ENCODE peak calls at places on chromosomes 13 and 19, in seven cellular contexts. W, U, V, X, O, A and B are unnamed samples. For H3K36me3 and H3K4me1, the result is how much of the 10 kb centered on the place peaks cover.

GRCh38 chr19:56837892-56838679 is 2.4 kb downstream of the PEG3 start:
- DNase-seq in W (no peak), U (peak), V (peak), X (peak), O (no peak), A (no peak), B (no peak)

GRCh38 chr19:38134538-38135149 is 89.4 kb downstream of the DPF1 start:
- DNase-seq in W (no peak), U (no peak), V (no peak), X (peak), O (no peak), A (peak), B (no peak)

GRCh38 chr13:113959198-113959597 is 14.7 kb downstream of the C13orf46 start:
- DNase-seq in W (no peak), U (no peak), V (no peak), X (no peak), O (no peak), A (no peak), B (no peak)

GRCh38 chr13:112904436-112904960 is 64.5 kb upstream of the MCF2L start:
- DNase-seq in W (no peak), U (no peak), V (no peak), X (no peak), O (no peak), A (no peak), B (no peak)

GRCh38 chr19:39679056-39679790 is 23.5 kb downstream of the LGALS16 start:
- DNase-seq in W (no peak), U (no peak), V (no peak), X (no peak), O (no peak), A (no peak), B (no peak)

GRCh38 chr19:18503971-18504885 is 17.6 kb downstream of the ELL start:
- DNase-seq in W (no peak), U (no peak), V (no peak), X (peak), O (no peak), A (no peak), B (no peak)

GRCh38 chr19:33524024-33524664 is 2.6 kb upstream of the PEPD start:
- DNase-seq in W (no peak), U (no peak), V (peak), X (peak), O (no peak), A (no peak), B (no peak)

GRCh38 chr13:39811051-39811450 is 155.6 kb downstream of the COG6 start:
- DNase-seq in W (no peak), U (no peak), V (no peak), X (no peak), O (no peak), A (no peak), B (no peak)

GRCh38 chr13:52809310-52809769 is 39.1 kb downstream of the PCDH8 start:
- DNase-seq in W (no peak), U (no peak), V (no peak), X (peak), O (no peak), A (peak), B (no peak)

GRCh38 chr19:51798127-51798526 is 3.2 kb downstream of the FPR3 start:
- DNase-seq in W (no peak), U (no peak), V (no peak), X (no peak), O (no peak), A (no peak), B (no peak)

GRCh38 chr19:51798958-51799310 is 4.0 kb downstream of the FPR3 start:
- DNase-seq in W (no peak), U (no peak), V (no peak), X (peak), O (no peak), A (no peak), B (no peak)

GRCh38 chr19:51799998-51800848 is 5.3 kb downstream of the FPR3 start:
- DNase-seq in W (no peak), U (peak), V (peak), X (no peak), O (no peak), A (no peak), B (no peak)

GRCh38 chr19:51800849-51801244 is 5.9 kb downstream of the FPR3 start:
- DNase-seq in W (no peak), U (peak), V (no peak), X (no peak), O (no peak), A (no peak), B (no peak)

DNA sequence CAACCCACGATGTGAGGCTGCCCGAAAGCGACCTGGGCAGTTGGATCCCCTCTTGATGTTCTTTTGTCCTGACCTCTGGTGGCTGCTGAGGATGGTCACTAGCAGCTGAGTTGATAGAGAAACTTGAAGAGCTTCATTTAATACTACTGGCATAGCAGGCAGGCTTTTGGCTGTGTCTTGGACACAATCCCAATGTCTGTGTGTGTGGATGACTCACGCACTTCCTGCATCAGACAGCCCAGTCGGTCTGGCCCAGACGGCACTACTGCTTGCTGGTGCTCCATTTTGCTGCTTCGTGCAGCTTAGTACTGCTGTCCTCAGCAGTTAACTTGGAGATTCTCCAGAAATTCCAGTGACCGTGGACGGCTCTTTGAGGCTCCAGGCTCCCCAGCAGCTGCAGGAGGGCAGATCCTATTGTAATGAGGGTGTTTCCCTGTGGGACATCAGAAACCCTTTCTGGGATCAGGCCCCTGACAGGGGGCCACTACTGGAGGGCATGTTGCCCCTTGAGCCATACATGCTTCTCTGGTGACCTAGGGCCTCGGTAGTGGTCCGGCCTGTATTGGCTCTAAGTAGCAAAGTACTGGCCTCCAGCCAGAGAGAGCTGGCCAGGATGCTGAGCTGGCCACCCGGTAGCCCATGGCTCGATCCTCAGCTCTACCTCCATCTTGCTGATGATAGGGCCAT is 4.5 kb downstream of the FPR3 start:
- DNase-seq in W (no peak), U (peak), V (peak), X (peak), O (no peak), A (peak), B (peak)
- TF ChIP-seq POLR2A in W (no peak), U (no peak), V (no peak), X (no peak), O (peak), A (no peak), B (no peak)

DNA sequence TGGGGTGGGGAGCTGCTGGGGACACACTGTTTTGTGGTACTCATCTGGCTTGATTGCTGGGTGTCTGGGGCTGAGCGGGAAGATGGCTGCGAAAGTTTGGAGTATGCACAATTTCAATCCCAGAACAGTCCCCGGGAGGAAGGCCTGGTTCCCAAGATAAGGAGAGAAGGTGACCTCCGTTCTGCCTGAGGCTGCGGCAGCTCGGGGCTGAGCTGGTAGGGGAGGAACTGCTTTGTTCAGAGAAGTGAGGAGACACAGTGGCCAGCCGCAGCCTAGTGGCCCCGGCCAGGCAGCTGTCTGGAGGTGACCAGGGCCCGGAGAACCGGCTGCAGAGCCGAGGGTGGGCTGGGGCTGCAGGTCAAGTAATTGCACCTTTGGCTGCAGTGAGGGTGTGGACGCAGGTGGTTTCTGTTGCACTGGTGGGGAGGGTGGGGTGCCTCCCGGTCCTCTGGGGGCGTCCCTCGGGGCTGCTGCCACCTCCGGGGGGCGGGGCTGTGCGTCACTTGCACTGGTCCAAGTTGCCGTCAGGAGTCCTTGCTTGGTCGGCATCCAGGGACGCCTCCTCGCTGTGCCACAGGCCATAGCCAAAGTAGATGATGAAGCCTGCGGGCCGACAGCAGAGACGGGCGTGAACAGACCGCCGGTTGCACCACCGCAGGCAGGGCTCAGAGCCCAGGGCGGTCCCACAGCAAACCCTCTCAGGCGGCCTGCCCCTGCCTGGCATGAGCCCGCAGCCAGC is 81.3 kb downstream of the SLC7A1 start:
- DNase-seq in W (no peak), U (no peak), V (no peak), X (no peak), O (no peak), A (no peak), B (no peak)
- H3K36me3 ChIP-seq in W (half or more), U (under half), V (under half), X (under half), O (under half), A (under half), B (under half)

GRCh38 chr19:14517446-14517839 is 754 bp downstream of the DNAJB1 start:
- DNase-seq in W (no peak), U (no peak), V (no peak), X (peak), O (no peak), A (no peak), B (no peak)
- H3K4me1 ChIP-seq in W (under half), U (under half), V (under half), X (half or more), O (under half), A (under half), B (under half)

DNA sequence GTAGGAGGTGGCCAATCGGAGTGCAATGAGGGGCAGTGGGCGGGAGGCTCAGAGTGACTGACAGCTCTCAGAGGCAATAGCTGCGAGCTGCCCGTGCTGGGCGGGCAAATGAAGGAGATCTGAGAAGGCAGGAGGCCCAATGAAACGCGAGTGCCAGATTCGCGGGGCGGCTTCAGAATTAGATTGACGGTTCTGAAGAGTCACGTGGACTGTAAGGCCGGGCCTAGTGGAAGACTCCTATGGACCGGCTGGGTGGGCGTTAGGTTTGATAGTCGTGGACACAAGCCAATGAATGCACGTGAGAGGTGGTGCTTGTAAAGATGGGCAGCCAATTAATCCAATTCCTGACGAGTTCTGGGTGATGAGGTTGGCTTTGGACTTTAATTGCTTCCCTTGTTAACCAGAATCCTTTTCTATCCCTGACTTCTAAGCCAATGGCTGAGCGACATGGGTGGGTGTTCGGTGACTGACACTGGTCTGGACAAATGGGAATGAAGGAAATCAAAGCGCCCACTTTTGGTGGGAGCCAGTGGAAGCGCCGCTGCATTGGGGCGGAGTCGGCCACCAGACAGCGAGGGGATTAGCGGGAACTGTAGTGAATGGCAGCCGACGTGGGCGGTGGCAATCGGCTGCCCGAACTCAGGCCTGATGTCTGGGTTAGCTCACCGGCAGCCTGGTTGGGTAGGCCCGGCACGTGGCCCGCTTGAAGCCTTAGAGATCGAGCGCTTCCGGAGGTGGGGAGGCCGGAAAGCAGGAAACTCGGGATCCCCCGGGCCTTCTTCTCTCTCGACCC is 524 bp upstream of the KHSRP start:
- DNase-seq in W (peak), U (peak), V (peak), X (peak), O (peak), A (peak), B (peak)
- TF ChIP-seq POLR2A in W (no peak), U (no peak), V (no peak), X (no peak), O (no peak), A (no peak), B (no peak)

GRCh38 chr13:20973886-20974285 is 71.3 kb upstream of the XPO4 start:
- DNase-seq in W (no peak), U (no peak), V (no peak), X (no peak), O (no peak), A (no peak), B (no peak)
- H3K36me3 ChIP-seq in W (half or more), U (under half), V (under half), X (under half), O (under half), A (under half), B (half or more)

DNA sequence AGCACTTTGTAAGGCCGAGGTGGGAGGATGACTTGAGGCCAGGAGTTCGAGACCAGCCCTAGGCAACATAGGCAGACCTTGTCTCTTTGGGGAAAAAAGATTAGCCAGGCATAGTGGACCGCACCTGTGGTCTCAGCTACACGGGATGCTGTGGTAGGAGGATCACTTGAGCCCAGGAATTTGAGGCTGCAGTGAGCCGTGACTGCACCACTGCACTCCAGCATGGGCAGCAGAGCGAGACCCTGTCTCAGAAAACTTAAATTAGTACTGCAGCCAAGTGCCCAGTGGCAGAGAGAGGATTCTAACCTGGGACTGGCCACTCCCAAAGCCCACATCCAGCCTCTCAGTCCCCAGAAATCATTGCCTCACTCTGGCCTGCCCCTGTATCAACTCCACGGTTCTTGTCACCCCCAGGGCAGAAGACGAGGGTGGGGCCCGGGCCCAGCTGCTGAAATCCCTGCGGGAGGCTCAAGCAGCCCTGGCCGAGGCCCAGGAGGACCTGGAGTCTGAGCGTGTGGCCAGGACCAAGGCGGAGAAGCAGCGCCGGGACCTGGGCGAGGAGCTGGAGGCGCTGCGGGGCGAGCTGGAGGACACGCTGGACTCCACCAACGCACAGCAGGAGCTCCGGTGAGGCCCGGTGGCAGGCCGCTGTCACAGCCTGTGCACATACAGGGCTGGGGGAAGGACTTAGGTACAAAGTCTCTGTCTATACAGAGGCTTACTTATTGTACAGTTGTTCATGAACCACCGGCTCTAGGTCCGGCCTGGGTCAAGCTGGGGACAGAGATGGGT is 53.4 kb downstream of the KCNC3 start:
- DNase-seq in W (no peak), U (no peak), V (no peak), X (no peak), O (no peak), A (no peak), B (no peak)
- H3K4me1 ChIP-seq in W (under half), U (under half), V (under half), X (under half), O (under half), A (under half), B (under half)

DNA sequence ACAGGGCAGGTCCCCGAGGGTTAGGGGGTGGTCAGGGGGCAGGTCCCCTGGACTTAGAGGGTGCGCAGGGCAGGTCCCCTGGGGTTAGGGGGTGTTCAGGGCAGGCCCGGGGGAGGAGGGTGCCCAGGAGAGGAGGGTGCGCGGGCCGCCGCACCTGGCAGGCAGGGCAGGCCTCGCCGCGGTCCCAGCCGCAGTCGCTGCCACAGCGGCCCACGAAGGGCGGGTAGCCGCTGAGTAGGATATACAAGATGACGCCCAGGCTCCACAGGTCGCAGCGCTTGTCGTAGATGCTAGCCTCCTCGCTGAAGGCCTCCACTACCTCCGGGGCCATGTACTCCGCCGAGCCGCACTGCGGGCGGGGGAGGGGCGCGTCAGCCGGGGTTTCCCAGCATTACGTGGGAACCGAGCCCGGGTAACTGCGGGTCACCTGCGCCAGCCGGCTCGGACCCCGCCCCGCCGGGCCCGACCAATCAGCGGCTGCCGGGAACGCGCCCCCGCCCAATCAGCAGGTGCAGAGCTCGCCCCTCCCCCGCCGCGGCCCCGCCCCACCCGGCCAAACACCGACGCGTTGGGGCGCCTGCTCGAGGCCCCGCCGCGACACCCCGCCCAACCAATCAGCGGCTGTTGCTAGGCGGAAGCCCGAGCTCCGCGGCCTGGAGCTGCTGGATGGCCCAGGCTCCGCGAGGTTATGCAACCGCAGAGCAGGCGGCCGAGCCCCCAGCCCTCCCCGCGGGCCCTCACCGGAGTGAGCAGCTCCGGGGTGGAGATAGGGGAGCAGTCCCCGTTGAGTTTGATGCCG is 9.2 kb downstream of the MKNK2 start:
- DNase-seq in W (peak), U (peak), V (peak), X (peak), O (peak), A (peak), B (peak)
- TF ChIP-seq POLR2A in W (peak), U (peak), V (no peak), X (peak), O (no peak), A (no peak), B (peak)